ENCODE peak calls at places on chromosome 22, in eight cellular contexts. Z is dorsolateral prefrontal cortex; Q is PC-9; F is mucosa of gallbladder; W is tibial nerve; A is sciatic nerve; E is activated T-helper 1 cell treated with anti-CD3 and anti-CD28 coated beads, Interleukin-12 subunit alpha, Interleukin-12 subunit beta, Interleukin-2, Interleukin-4 antibody, amounts not matched to agents 30 ng/mL and 10 ng/mL and 1 ng/mL, durations not matched to agents 14 hours and 24 hours and 36 hours; D is aorta. C is an unnamed sample.
A peak's percentile ranks its signal among the peaks of the same experiment; 100 is the strongest.

GRCh38 chr22:44309137-44309536 is 3.6 kb downstream of the SHISAL1 start:
- DNase-seq in D (no peak), Z (no peak), W (peak; percentile 30), Q (peak; percentile 81), E (no peak), A (no peak), F (no peak), C (no peak)

GRCh38 chr22:23103199-23103954 is 33.1 kb downstream of the GNAZ start:
- DNase-seq in E (no peak), Q (no peak), W (no peak), F (no peak), A (no peak), Z (no peak), D (no peak), C (peak; percentile 29)

GRCh38 chr22:17633217-17633997 is 4.9 kb upstream of the ATP6V1E1 start:
- DNase-seq in Q (peak; percentile 93), W (no peak), D (no peak), A (no peak), Z (no peak), F (no peak), E (no peak), C (no peak)

GRCh38 chr22:40463017-40463631 is 92.7 kb downstream of the SGSM3 start:
- DNase-seq in Z (no peak), Q (no peak), A (no peak), D (no peak), W (no peak), F (no peak), E (peak; percentile 37), C (no peak)

GRCh38 chr22:22721681-22722309 is 77.4 kb downstream of the GGTLC2 start:
- DNase-seq in Q (no peak), Z (peak; percentile 36), A (no peak), D (no peak), E (peak; percentile 28), W (no peak), F (no peak), C (peak; percentile 37)

GRCh38 chr22:46031066-46031465 is 54.1 kb upstream of the WNT7B start:
- DNase-seq in Z (no peak), F (no peak), Q (no peak), A (no peak), D (peak; percentile 52), W (no peak), E (no peak), C (no peak)

GRCh38 chr22:19853879-19854777 is 546 bp downstream of the GNB1L start:
- DNase-seq in D (no peak), A (no peak), Q (no peak), W (no peak), F (peak; percentile 10), E (no peak), Z (no peak), C (no peak)

GRCh38 chr22:23240639-23241389 is 60.5 kb downstream of the BCR start:
- DNase-seq in F (no peak), D (no peak), A (no peak), Z (no peak), W (no peak), Q (no peak), E (no peak), C (no peak)

GRCh38 chr22:23856721-23857605 is 712 bp upstream of the SLC2A11 start:
- DNase-seq in A (no peak), Q (peak; percentile 90), E (no peak), Z (no peak), W (no peak), D (no peak), F (peak; percentile 32), C (no peak)

GRCh38 chr22:26648011-26648497 is 9.3 kb upstream of the MIAT start:
- DNase-seq in D (no peak), A (no peak), F (no peak), Q (no peak), W (no peak), Z (no peak), E (peak; percentile 40), C (no peak)

GRCh38 chr22:17774206-17774927 is at the start of gene BID:
- DNase-seq in Z (no peak), W (no peak), F (no peak), D (peak; percentile 87), E (peak; percentile 38), A (no peak), Q (no peak), C (no peak)

GRCh38 chr22:30047364-30047738 is 32.9 kb upstream of the HORMAD2 start:
- DNase-seq in Q (no peak), W (no peak), D (no peak), F (no peak), E (peak; percentile 48), Z (no peak), A (no peak), C (no peak)

GRCh38 chr22:36594569-36594968 is 65.6 kb upstream of the EIF3D start:
- DNase-seq in E (no peak), Z (no peak), D (no peak), A (no peak), W (no peak), F (no peak), Q (no peak), C (no peak)

GRCh38 chr22:49855491-49855911 is 1.9 kb downstream of the ZBED4 start:
- DNase-seq in Q (peak; percentile 65), A (no peak), Z (no peak), W (no peak), D (peak; percentile 9), E (no peak), F (no peak), C (no peak)

GRCh38 chr22:25081409-25081824 is 118.2 kb upstream of the CRYBB3 start:
- DNase-seq in Z (no peak), W (peak; percentile 36), A (no peak), Q (no peak), F (peak; percentile 30), D (no peak), E (peak; percentile 33), C (no peak)

GRCh38 chr22:38844661-38845367 is 986 bp upstream of the NPTXR start:
- DNase-seq in E (no peak), Q (no peak), W (no peak), A (no peak), Z (no peak), F (no peak), D (no peak), C (no peak)

GRCh38 chr22:40196628-40197027 is 18.9 kb downstream of the TNRC6B start:
- DNase-seq in F (no peak), Z (no peak), A (no peak), E (no peak), Q (peak; percentile 75), W (no peak), D (no peak), C (no peak)

GRCh38 chr22:44325718-44326548 is 13.2 kb upstream of the SHISAL1 start:
- DNase-seq in Z (no peak), W (no peak), Q (no peak), A (no peak), F (no peak), D (no peak), E (no peak), C (no peak)

C was measured in nucleus accumbens.